ENCODE peak calls at places on chromosome 15, in four cellular contexts. L, Z, T and C are unnamed samples.

GRCh38 chr15:96273317-96274086 is 57.0 kb upstream of the NR2F2 start:
- DNase-seq in L (no peak), Z (no peak), T (peak; percentile 15), C (peak; percentile 100)

GRCh38 chr15:97745481-97746071 is 214.9 kb upstream of the ARRDC4 start:
- DNase-seq in L (no peak), Z (peak; percentile 39), T (no peak), C (peak; percentile 18)

GRCh38 chr15:23869391-23869790 is 182.3 kb upstream of the NDN start:
- DNase-seq in L (no peak), Z (no peak), T (no peak), C (no peak)

GRCh38 chr15:63860161-63860954 is 26.6 kb upstream of the HERC1 start:
- DNase-seq in L (no peak), Z (no peak), T (peak; percentile 30), C (no peak)

GRCh38 chr15:27495963-27496459 is 525.0 kb downstream of the GABRG3 start:
- DNase-seq in L (no peak), Z (no peak), T (no peak), C (no peak)

GRCh38 chr15:49847436-49847835 is 226.6 kb downstream of the DTWD1 start:
- DNase-seq in L (no peak), Z (no peak), T (no peak), C (no peak)

GRCh38 chr15:62964251-62964650 is 78.3 kb upstream of the TPM1 start:
- DNase-seq in L (no peak), Z (no peak), T (no peak), C (no peak)

GRCh38 chr15:101288905-101289513 is 6.0 kb downstream of the SNRPA1 start:
- DNase-seq in L (peak; percentile 27), Z (peak; percentile 48), T (no peak), C (no peak)

GRCh38 chr15:34079904-34080303 is 21.8 kb downstream of the EMC7 start:
- DNase-seq in L (no peak), Z (no peak), T (no peak), C (no peak)

GRCh38 chr15:38253448-38253847 is 812 bp downstream of the SPRED1 start:
- DNase-seq in L (no peak), Z (no peak), T (peak; percentile 5), C (no peak)

GRCh38 chr15:88090406-88091085 is 166.0 kb downstream of the NTRK3 start:
- DNase-seq in L (no peak), Z (no peak), T (no peak), C (no peak)

GRCh38 chr15:29926083-29926388 is 103.8 kb upstream of the TJP1 start:
- DNase-seq in L (no peak), Z (no peak), T (no peak), C (no peak)

GRCh38 chr15:99143230-99143629 is 38.4 kb downstream of the SYNM start:
- DNase-seq in L (no peak), Z (no peak), T (no peak), C (no peak)

GRCh38 chr15:90482124-90483011 is 47.4 kb upstream of the CRTC3 start:
- DNase-seq in L (no peak), Z (peak; percentile 51), T (peak; percentile 7), C (peak; percentile 5)

GRCh38 chr15:57255751-57256150 is 120.6 kb upstream of the CGNL1 start:
- DNase-seq in L (no peak), Z (no peak), T (no peak), C (no peak)

GRCh38 chr15:99361541-99362185 is 110.4 kb downstream of the LRRC28 start:
- DNase-seq in L (no peak), Z (no peak), T (no peak), C (no peak)

GRCh38 chr15:87941606-87942005 is 314.9 kb downstream of the NTRK3 start:
- DNase-seq in L (no peak), Z (no peak), T (no peak), C (no peak)

GRCh38 chr15:75739791-75740190 is 27.1 kb upstream of the CSPG4 start:
- DNase-seq in L (no peak), Z (no peak), T (no peak), C (no peak)

GRCh38 chr15:41780727-41781126 is 6.4 kb downstream of the MAPKBP1 start:
- DNase-seq in L (no peak), Z (no peak), T (no peak), C (no peak)

GRCh38 chr15:57375827-57376694 is at the start of gene CGNL1:
- DNase-seq in L (no peak), Z (no peak), T (peak; percentile 1), C (no peak)

GRCh38 chr15:51888593-51889195 is 59.2 kb downstream of the TMOD3 start:
- DNase-seq in L (no peak), Z (no peak), T (no peak), C (no peak)

GRCh38 chr15:50107591-50108408 is 11.2 kb downstream of the ATP8B4 start:
- DNase-seq in L (no peak), Z (peak; percentile 62), T (peak; percentile 14), C (peak; percentile 45)

GRCh38 chr15:96047255-96047931 is 283.1 kb upstream of the NR2F2 start:
- DNase-seq in L (no peak), Z (no peak), T (no peak), C (no peak)

GRCh38 chr15:90020041-90020735 is 19.1 kb downstream of the ZNF710 start:
- DNase-seq in L (no peak), Z (no peak), T (no peak), C (no peak)

GRCh38 chr15:101600024-101600423 is 52.2 kb downstream of the TM2D3 start:
- DNase-seq in L (no peak), Z (no peak), T (no peak), C (no peak)

GRCh38 chr15:85583404-85584390 is 203.3 kb downstream of the AKAP13 start:
- DNase-seq in L (no peak), Z (no peak), T (peak; percentile 55), C (no peak)

GRCh38 chr15:40367038-40367672 is 9.1 kb downstream of the DISP2 start:
- DNase-seq in L (no peak), Z (no peak), T (no peak), C (no peak)